ENCODE peak calls at places on chromosomes 16 and 17, in six cellular contexts. One of them, this sample, is unnamed.

GRCh38 chr17:76968707-76969597 is 100.7 kb downstream of the MGAT5B start:
- DNase-seq in AG20443: no peak
- DNase-seq in germinal center: peak; percentile 90
- DNase-seq in H9: peak; percentile 100
- DNase-seq in amygdala: no peak
- DNase-seq in activated CD4-positive, alpha-beta T cell treated with anti-CD3 and anti-CD28 coated beads, Interleukin-2, amount 10 ng/mL, durations not matched to agents 7 days and 5 days: peak; percentile 52
- DNase-seq in this sample: peak; percentile 37

GRCh38 chr17:30230596-30231125 is 4.8 kb downstream of the SLC6A4 start:
- DNase-seq in germinal center: no peak
- DNase-seq in amygdala: no peak
- DNase-seq in AG20443: no peak
- DNase-seq in activated CD4-positive, alpha-beta T cell treated with anti-CD3 and anti-CD28 coated beads, Interleukin-2, amount 10 ng/mL, durations not matched to agents 7 days and 5 days: no peak
- DNase-seq in H9: no peak
- DNase-seq in this sample: no peak

GRCh38 chr16:85051067-85051709 is 23.6 kb downstream of the KIAA0513 start:
- DNase-seq in AG20443: no peak
- DNase-seq in amygdala: no peak
- DNase-seq in germinal center: no peak
- DNase-seq in H9: no peak
- DNase-seq in activated CD4-positive, alpha-beta T cell treated with anti-CD3 and anti-CD28 coated beads, Interleukin-2, amount 10 ng/mL, durations not matched to agents 7 days and 5 days: no peak
- DNase-seq in this sample: no peak

GRCh38 chr17:43766413-43767052 is 7.9 kb upstream of the SOST start:
- DNase-seq in AG20443: peak; percentile 64
- DNase-seq in germinal center: peak; percentile 49
- DNase-seq in amygdala: no peak
- DNase-seq in activated CD4-positive, alpha-beta T cell treated with anti-CD3 and anti-CD28 coated beads, Interleukin-2, amount 10 ng/mL, durations not matched to agents 7 days and 5 days: peak; percentile 57
- DNase-seq in H9: peak; percentile 68
- DNase-seq in this sample: peak; percentile 19

GRCh38 chr17:42266918-42267766 is 9.0 kb downstream of the STAT5B start:
- DNase-seq in germinal center: no peak
- DNase-seq in amygdala: no peak
- DNase-seq in AG20443: peak; percentile 16
- DNase-seq in H9: no peak
- DNase-seq in activated CD4-positive, alpha-beta T cell treated with anti-CD3 and anti-CD28 coated beads, Interleukin-2, amount 10 ng/mL, durations not matched to agents 7 days and 5 days: peak; percentile 53
- DNase-seq in this sample: no peak

GRCh38 chr17:17401271-17401781 is 75.5 kb upstream of the MED9 start:
- DNase-seq in AG20443: peak; percentile 51
- DNase-seq in germinal center: no peak
- DNase-seq in activated CD4-positive, alpha-beta T cell treated with anti-CD3 and anti-CD28 coated beads, Interleukin-2, amount 10 ng/mL, durations not matched to agents 7 days and 5 days: no peak
- DNase-seq in amygdala: no peak
- DNase-seq in H9: peak; percentile 80
- DNase-seq in this sample: no peak

GRCh38 chr17:73813201-73813600 is 169.0 kb upstream of the SDK2 start:
- DNase-seq in germinal center: no peak
- DNase-seq in activated CD4-positive, alpha-beta T cell treated with anti-CD3 and anti-CD28 coated beads, Interleukin-2, amount 10 ng/mL, durations not matched to agents 7 days and 5 days: no peak
- DNase-seq in amygdala: no peak
- DNase-seq in AG20443: no peak
- DNase-seq in H9: no peak
- DNase-seq in this sample: no peak

GRCh38 chr17:78805301-78805700 is 23.2 kb upstream of the CYTH1 start:
- DNase-seq in germinal center: no peak
- DNase-seq in H9: no peak
- DNase-seq in AG20443: no peak
- DNase-seq in activated CD4-positive, alpha-beta T cell treated with anti-CD3 and anti-CD28 coated beads, Interleukin-2, amount 10 ng/mL, durations not matched to agents 7 days and 5 days: peak; percentile 72
- DNase-seq in amygdala: no peak
- DNase-seq in this sample: peak; percentile 20

GRCh38 chr17:28404007-28404406 is 2.0 kb downstream of the SLC46A1 start:
- DNase-seq in amygdala: no peak
- DNase-seq in AG20443: no peak
- DNase-seq in H9: no peak
- DNase-seq in germinal center: no peak
- DNase-seq in activated CD4-positive, alpha-beta T cell treated with anti-CD3 and anti-CD28 coated beads, Interleukin-2, amount 10 ng/mL, durations not matched to agents 7 days and 5 days: no peak
- DNase-seq in this sample: no peak

GRCh38 chr16:67855789-67856188 is 8.3 kb upstream of the CENPT start:
- DNase-seq in AG20443: no peak
- DNase-seq in activated CD4-positive, alpha-beta T cell treated with anti-CD3 and anti-CD28 coated beads, Interleukin-2, amount 10 ng/mL, durations not matched to agents 7 days and 5 days: no peak
- DNase-seq in germinal center: no peak
- DNase-seq in amygdala: no peak
- DNase-seq in H9: no peak
- DNase-seq in this sample: no peak